ENCODE peak calls at places on chromosomes 16 and 17, in seven cellular contexts. J, S, D, R, V, W and E are unnamed samples.
A peak's percentile ranks its signal among the peaks of the same experiment; 100 is the strongest.

GRCh38 chr17:75241996-75242460 is 19.4 kb downstream of the GGA3 start:
- DNase-seq in J (peak; percentile 19), S (no peak), D (peak; percentile 59), R (no peak), V (no peak), W (no peak), E (no peak)

GRCh38 chr16:8655184-8655717 is 19.2 kb upstream of the ABAT start:
- DNase-seq in J (peak; percentile 43), S (peak; percentile 81), D (peak; percentile 18), R (no peak), V (peak; percentile 63), W (no peak), E (no peak)

GRCh38 chr17:62876664-62877411 is 68.7 kb upstream of the MARCHF10 start:
- DNase-seq in J (peak; percentile 60), S (no peak), D (peak; percentile 67), R (no peak), V (peak; percentile 64), W (no peak), E (no peak)

GRCh38 chr17:40596261-40596919 is 31.1 kb upstream of the CCR7 start:
- DNase-seq in J (no peak), S (peak; percentile 54), D (no peak), R (no peak), V (peak; percentile 9), W (no peak), E (no peak)

GRCh38 chr16:17457513-17457912 is 13.2 kb downstream of the XYLT1 start:
- DNase-seq in J (no peak), S (no peak), D (no peak), R (no peak), V (no peak), W (no peak), E (no peak)

GRCh38 chr17:68291836-68292688 is 767 bp downstream of the ARSG start:
- DNase-seq in J (peak; percentile 68), S (peak; percentile 98), D (peak; percentile 77), R (peak; percentile 84), V (peak; percentile 63), W (peak; percentile 73), E (peak; percentile 26)

GRCh38 chr16:13012591-13012990 is 111.2 kb downstream of the SHISA9 start:
- DNase-seq in J (no peak), S (no peak), D (no peak), R (no peak), V (no peak), W (no peak), E (no peak)

GRCh38 chr17:79955167-79955549 is 80.5 kb downstream of the TBC1D16 start:
- DNase-seq in J (no peak), S (no peak), D (no peak), R (peak; percentile 33), V (no peak), W (no peak), E (no peak)

GRCh38 chr16:31507929-31508705 is at the start of gene RUSF1:
- DNase-seq in J (peak; percentile 93), S (peak; percentile 94), D (peak; percentile 90), R (peak; percentile 94), V (peak; percentile 87), W (peak; percentile 63), E (peak; percentile 35)

GRCh38 chr17:44444735-44445105 is 55.3 kb upstream of the ITGA2B start:
- DNase-seq in J (peak; percentile 73), S (no peak), D (peak; percentile 90), R (no peak), V (peak; percentile 28), W (no peak), E (no peak)

GRCh38 chr17:43832168-43832975 is 574 bp downstream of the MPP3 start:
- DNase-seq in J (peak; percentile 73), S (no peak), D (peak; percentile 82), R (peak; percentile 77), V (peak; percentile 49), W (no peak), E (no peak)

GRCh38 chr17:64682261-64683181 is 20.4 kb upstream of the SMURF2 start:
- DNase-seq in J (peak; percentile 77), S (no peak), D (peak; percentile 94), R (no peak), V (peak; percentile 31), W (no peak), E (no peak)

GRCh38 chr17:7232114-7232513 is 2.2 kb downstream of the DVL2 start:
- DNase-seq in J (no peak), S (no peak), D (no peak), R (no peak), V (no peak), W (no peak), E (no peak)
- H3K4me3 ChIP-seq in J (no peak overlapping the region), S (no peak overlapping the region), D (peak overlapping the region; percentile 64), R (no peak overlapping the region), V (peak overlapping the region; percentile 91), W (no peak overlapping the region), E (peak overlapping the region; percentile 80)

DNA sequence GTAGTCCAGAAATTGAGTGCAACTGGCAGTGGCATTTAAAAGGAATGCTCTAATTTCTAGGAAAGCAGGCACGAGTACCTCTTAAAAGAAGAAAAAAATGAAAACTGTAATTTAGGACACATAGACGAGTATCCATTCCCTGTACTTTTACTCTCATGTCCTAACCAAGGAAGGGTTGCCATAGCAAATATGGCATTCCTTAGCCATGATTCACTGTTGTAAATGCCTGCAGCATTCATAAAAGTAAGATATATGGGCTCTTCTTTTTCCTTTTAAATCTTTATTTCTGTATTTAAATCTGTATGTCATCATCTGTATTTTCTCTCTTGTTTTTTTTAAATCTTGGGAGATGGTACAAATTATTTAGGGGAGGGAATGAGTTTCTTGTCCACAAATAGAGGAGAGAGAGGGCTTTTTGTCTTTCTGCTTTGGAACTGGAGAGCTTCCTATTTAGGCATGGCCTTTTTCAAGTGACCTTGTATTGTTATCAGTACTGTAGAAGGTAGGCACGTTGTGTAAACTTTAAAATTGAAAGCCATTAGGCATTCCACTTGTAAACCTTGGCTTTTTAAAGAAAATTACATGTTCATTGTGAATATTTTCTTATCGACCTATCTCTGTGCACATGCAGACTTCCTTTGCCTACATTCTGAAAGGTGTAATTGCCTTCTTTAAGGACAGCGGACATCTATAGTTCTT is 50.0 kb downstream of the TENT4B start:
- DNase-seq in J (peak; percentile 95), S (no peak), D (peak; percentile 94), R (no peak), V (peak; percentile 95), W (no peak), E (peak; percentile 56)
- H3K4me3 ChIP-seq in J (no peak overlapping the region), S (no peak overlapping the region), D (peak overlapping the region; percentile 20), R (no peak overlapping the region), V (peak overlapping the region; percentile 34), W (no peak overlapping the region), E (peak overlapping the region; percentile 67)

GRCh38 chr16:29662000-29662728 is 883 bp upstream of the SPN start:
- DNase-seq in J (no peak), S (peak; percentile 83), D (no peak), R (no peak), V (no peak), W (no peak), E (no peak)

GRCh38 chr16:29662729-29663019 is 373 bp upstream of the SPN start:
- DNase-seq in J (no peak), S (peak; percentile 91), D (no peak), R (no peak), V (no peak), W (no peak), E (no peak)

GRCh38 chr16:29663020-29663828 is at the start of gene SPN:
- DNase-seq in J (no peak), S (peak; percentile 77), D (no peak), R (no peak), V (no peak), W (no peak), E (no peak)

GRCh38 chr16:29664133-29664912 is 1.3 kb downstream of the SPN start:
- DNase-seq in J (no peak), S (peak; percentile 48), D (no peak), R (no peak), V (no peak), W (no peak), E (no peak)

DNA sequence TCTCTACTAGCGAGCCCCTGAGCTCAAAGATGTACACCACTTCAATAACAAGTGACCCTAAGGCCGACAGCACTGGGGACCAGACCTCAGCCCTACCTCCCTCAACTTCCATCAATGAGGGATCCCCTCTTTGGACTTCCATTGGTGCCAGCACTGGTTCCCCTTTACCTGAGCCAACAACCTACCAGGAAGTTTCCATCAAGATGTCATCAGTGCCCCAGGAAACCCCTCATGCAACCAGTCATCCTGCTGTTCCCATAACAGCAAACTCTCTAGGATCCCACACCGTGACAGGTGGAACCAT is 734 bp downstream of the SPN start:
- DNase-seq in J (no peak), S (no peak), D (no peak), R (no peak), V (no peak), W (no peak), E (no peak)
- H3K4me3 ChIP-seq in J (no peak overlapping the region), S (peak overlapping the region; percentile 70), D (no peak overlapping the region), R (peak overlapping the region; percentile 11), V (no peak overlapping the region), W (peak overlapping the region; percentile 34), E (no peak overlapping the region)

GRCh38 chr16:19861811-19862327 is 22.8 kb downstream of the GPRC5B start:
- DNase-seq in J (no peak), S (no peak), D (no peak), R (no peak), V (no peak), W (no peak), E (no peak)

GRCh38 chr16:19861069-19861468 is 23.6 kb downstream of the GPRC5B start:
- DNase-seq in J (no peak), S (no peak), D (no peak), R (no peak), V (no peak), W (no peak), E (no peak)

GRCh38 chr16:19859166-19859565 is 25.5 kb downstream of the GPRC5B start:
- DNase-seq in J (no peak), S (no peak), D (no peak), R (no peak), V (no peak), W (no peak), E (no peak)

GRCh38 chr16:19859603-19860002 is 25.0 kb downstream of the GPRC5B start:
- DNase-seq in J (no peak), S (no peak), D (no peak), R (no peak), V (no peak), W (no peak), E (no peak)

DNA sequence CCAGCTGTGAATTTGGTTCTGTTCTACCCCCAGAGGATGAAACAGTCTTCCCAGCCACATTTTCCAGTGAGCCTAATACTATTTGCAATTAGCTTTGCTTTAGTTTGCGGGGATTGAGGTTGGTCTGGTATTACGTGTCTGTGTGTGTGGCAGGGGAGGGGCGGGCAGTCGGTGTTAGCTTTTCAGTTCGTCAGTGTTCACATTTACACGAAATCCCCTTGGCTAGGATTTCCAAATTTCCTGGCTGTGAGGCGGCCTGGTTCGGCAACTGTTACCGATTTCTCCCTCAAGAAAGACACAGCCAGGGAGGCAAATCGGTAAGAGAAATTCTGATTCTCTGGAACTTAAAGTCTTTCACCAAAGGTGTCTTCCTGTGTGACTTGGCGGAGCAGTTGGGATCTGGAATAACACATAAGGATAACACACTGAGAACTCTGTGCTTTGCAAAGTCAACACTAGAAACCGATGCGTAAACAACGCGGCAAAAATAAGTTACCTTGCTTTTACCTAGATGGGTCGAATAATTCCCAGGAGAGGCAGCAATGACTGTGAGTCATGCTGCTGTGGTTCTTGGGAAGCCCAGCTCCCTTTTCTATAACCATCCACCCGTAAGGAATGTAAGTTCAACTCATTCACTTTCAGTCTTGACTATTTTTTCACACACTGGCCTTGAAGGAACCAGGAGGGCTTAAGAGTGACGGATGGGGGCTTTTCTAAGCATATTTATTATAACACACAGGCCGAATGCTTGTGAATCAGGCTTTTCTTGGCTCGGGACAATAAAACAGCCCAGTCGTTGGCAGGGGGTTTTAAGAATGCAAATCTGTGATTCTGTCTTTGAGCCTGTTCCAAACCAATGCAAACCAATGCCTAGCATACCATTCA is 24.3 kb downstream of the GPRC5B start:
- DNase-seq in J (peak; percentile 90), S (no peak), D (peak; percentile 96), R (no peak), V (peak; percentile 42), W (no peak), E (no peak)
- H3K4me3 ChIP-seq in J (peak overlapping the region; percentile 12), S (no peak overlapping the region), D (no peak overlapping the region), R (no peak overlapping the region), V (no peak overlapping the region), W (no peak overlapping the region), E (no peak overlapping the region)